ENCODE peak calls at places on chromosomes 2 and 18, in six cellular contexts. One of them, this sample, is unnamed.

GRCh38 chr18:7584646-7585271 is 17.6 kb downstream of the PTPRM start:
- DNase-seq in T-cell: no peak
- DNase-seq in NCI-H2081: no peak
- DNase-seq in heart right ventricle: no peak
- DNase-seq in NAMALWA: no peak
- DNase-seq in activated CD4-positive, alpha-beta T cell treated with anti-CD3 and anti-CD28 coated beads, Interleukin-2, amount 50 U/mL, for 24 hours: no peak
- DNase-seq in this sample: no peak

GRCh38 chr18:46660955-46661749 is 4.1 kb upstream of the LOXHD1 start:
- DNase-seq in T-cell: no peak
- DNase-seq in NCI-H2081: no peak
- DNase-seq in heart right ventricle: no peak
- DNase-seq in NAMALWA: no peak
- DNase-seq in activated CD4-positive, alpha-beta T cell treated with anti-CD3 and anti-CD28 coated beads, Interleukin-2, amount 50 U/mL, for 24 hours: no peak
- DNase-seq in this sample: peak

GRCh38 chr18:23703057-23703986 is 14.1 kb downstream of the LAMA3 start:
- DNase-seq in T-cell: no peak
- DNase-seq in NCI-H2081: no peak
- DNase-seq in heart right ventricle: no peak
- DNase-seq in NAMALWA: peak
- DNase-seq in activated CD4-positive, alpha-beta T cell treated with anti-CD3 and anti-CD28 coated beads, Interleukin-2, amount 50 U/mL, for 24 hours: no peak
- DNase-seq in this sample: peak

GRCh38 chr2:140154271-140154670 is 1374.1 kb upstream of the NXPH2 start:
- DNase-seq in T-cell: no peak
- DNase-seq in NCI-H2081: no peak
- DNase-seq in heart right ventricle: no peak
- DNase-seq in NAMALWA: no peak
- DNase-seq in activated CD4-positive, alpha-beta T cell treated with anti-CD3 and anti-CD28 coated beads, Interleukin-2, amount 50 U/mL, for 24 hours: no peak
- DNase-seq in this sample: no peak

GRCh38 chr18:43682196-43682595 is 404.9 kb upstream of the SYT4 start:
- DNase-seq in T-cell: no peak
- DNase-seq in NCI-H2081: no peak
- DNase-seq in heart right ventricle: no peak
- DNase-seq in NAMALWA: no peak
- DNase-seq in activated CD4-positive, alpha-beta T cell treated with anti-CD3 and anti-CD28 coated beads, Interleukin-2, amount 50 U/mL, for 24 hours: no peak
- DNase-seq in this sample: no peak

GRCh38 chr2:231931481-231931915 is 5.3 kb upstream of the NPPC start:
- DNase-seq in T-cell: no peak
- DNase-seq in NCI-H2081: no peak
- DNase-seq in heart right ventricle: no peak
- DNase-seq in NAMALWA: no peak
- DNase-seq in activated CD4-positive, alpha-beta T cell treated with anti-CD3 and anti-CD28 coated beads, Interleukin-2, amount 50 U/mL, for 24 hours: no peak
- DNase-seq in this sample: no peak

GRCh38 chr2:18356676-18357075 is 203.8 kb downstream of the RDH14 start:
- DNase-seq in T-cell: no peak
- DNase-seq in NCI-H2081: no peak
- DNase-seq in heart right ventricle: no peak
- DNase-seq in NAMALWA: no peak
- DNase-seq in activated CD4-positive, alpha-beta T cell treated with anti-CD3 and anti-CD28 coated beads, Interleukin-2, amount 50 U/mL, for 24 hours: no peak
- DNase-seq in this sample: peak

GRCh38 chr2:98134601-98135000 is 47.6 kb downstream of the VWA3B start:
- DNase-seq in T-cell: no peak
- DNase-seq in NCI-H2081: no peak
- DNase-seq in heart right ventricle: no peak
- DNase-seq in NAMALWA: no peak
- DNase-seq in activated CD4-positive, alpha-beta T cell treated with anti-CD3 and anti-CD28 coated beads, Interleukin-2, amount 50 U/mL, for 24 hours: no peak
- DNase-seq in this sample: peak

GRCh38 chr2:11573418-11574175 is 39.8 kb downstream of the GREB1 start:
- DNase-seq in T-cell: no peak
- DNase-seq in NCI-H2081: no peak
- DNase-seq in heart right ventricle: no peak
- DNase-seq in NAMALWA: no peak
- DNase-seq in activated CD4-positive, alpha-beta T cell treated with anti-CD3 and anti-CD28 coated beads, Interleukin-2, amount 50 U/mL, for 24 hours: no peak
- DNase-seq in this sample: peak

GRCh38 chr2:118845843-118846666 is 1.4 kb downstream of the EN1 start:
- DNase-seq in T-cell: no peak
- DNase-seq in NCI-H2081: no peak
- DNase-seq in heart right ventricle: no peak
- DNase-seq in NAMALWA: no peak
- DNase-seq in activated CD4-positive, alpha-beta T cell treated with anti-CD3 and anti-CD28 coated beads, Interleukin-2, amount 50 U/mL, for 24 hours: no peak
- DNase-seq in this sample: no peak

This sample was measured in astrocyte of the spinal cord.